ENCODE peak calls at places on chromosomes 7 and 10, in seven cellular contexts. V is left ventricle myocardium inferior, B is astrocyte of the spinal cord, Y is lung, C is AG04450, A is upper lobe of left lung, H is ovary. U is an unnamed sample.

GRCh38 chr7:134690614-134691504 is 44.2 kb downstream of the BPGM start:
- DNase-seq in V (no peak), B (peak; percentile 59), Y (no peak), C (no peak), A (no peak), H (no peak), U (no peak)

GRCh38 chr10:126250045-126250444 is 138.2 kb downstream of the ADAM12 start:
- DNase-seq in V (no peak), B (no peak), Y (no peak), C (no peak), A (no peak), H (no peak), U (no peak)

GRCh38 chr10:18261660-18262292 is 121.6 kb downstream of the CACNB2 start:
- DNase-seq in V (no peak), B (no peak), Y (no peak), C (no peak), A (no peak), H (no peak), U (no peak)

GRCh38 chr7:28378574-28379149 is 33.7 kb upstream of the CREB5 start:
- DNase-seq in V (no peak), B (no peak), Y (no peak), C (no peak), A (no peak), H (no peak), U (no peak)

GRCh38 chr10:76649723-76650127 is 987.9 kb downstream of the KCNMA1 start:
- DNase-seq in V (no peak), B (peak; percentile 77), Y (no peak), C (peak; percentile 39), A (no peak), H (no peak), U (no peak)

GRCh38 chr7:1249731-1250130 is 17.1 kb downstream of the UNCX start:
- DNase-seq in V (no peak), B (no peak), Y (no peak), C (no peak), A (peak; percentile 46), H (no peak), U (no peak)

GRCh38 chr10:103736763-103737162 is 118.6 kb downstream of the SH3PXD2A start:
- DNase-seq in V (no peak), B (no peak), Y (no peak), C (no peak), A (no peak), H (no peak), U (no peak)

GRCh38 chr7:134473861-134474291 is 15.0 kb upstream of the AKR1B1 start:
- DNase-seq in V (no peak), B (no peak), Y (no peak), C (no peak), A (no peak), H (no peak), U (no peak)

GRCh38 chr10:125123363-125124113 is 36.8 kb downstream of the CTBP2 start:
- DNase-seq in V (peak; percentile 89), B (peak; percentile 95), Y (peak; percentile 58), C (no peak), A (no peak), H (peak; percentile 78), U (peak; percentile 93)

GRCh38 chr10:4766449-4766848 is 59.6 kb upstream of the AKR1E2 start:
- DNase-seq in V (no peak), B (no peak), Y (no peak), C (no peak), A (no peak), H (no peak), U (no peak)

DNA sequence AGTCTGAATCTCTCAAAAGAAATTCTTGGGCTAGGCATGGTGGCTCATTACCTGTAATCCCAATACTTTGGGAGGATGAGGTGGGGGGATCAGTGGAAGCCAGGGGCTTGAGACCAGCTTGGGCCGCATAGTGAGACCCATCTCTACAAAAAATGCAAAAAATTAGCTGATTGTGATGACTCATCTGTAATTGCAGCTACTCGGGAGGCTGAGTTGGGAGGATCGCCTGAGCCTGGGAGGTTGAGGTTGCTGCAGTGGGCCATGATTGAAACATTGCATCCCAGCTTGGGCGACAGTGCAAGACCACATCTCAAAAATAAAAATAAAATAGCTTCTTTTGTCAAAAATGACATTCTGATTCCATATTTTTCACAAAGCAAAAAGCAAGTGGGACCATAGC is 644.8 kb upstream of the FOXK1 start:
- DNase-seq in V (no peak), B (no peak), Y (peak; percentile 14), C (no peak), A (no peak), H (no peak), U (no peak)
- TF ChIP-seq CTCF in V (no peak), B (no peak), Y (no peak), C (no peak), A (no peak), H (no peak), U (no peak)

GRCh38 chr10:93464826-93465388 is 17.2 kb downstream of the MYOF start:
- DNase-seq in V (no peak), B (no peak), Y (no peak), C (no peak), A (no peak), H (no peak), U (no peak)

GRCh38 chr10:93469454-93469853 is 12.7 kb downstream of the MYOF start:
- DNase-seq in V (peak; percentile 21), B (no peak), Y (no peak), C (no peak), A (no peak), H (no peak), U (no peak)

GRCh38 chr10:93465806-93466675 is 16.1 kb downstream of the MYOF start:
- DNase-seq in V (peak; percentile 75), B (peak; percentile 93), Y (peak; percentile 85), C (no peak), A (peak; percentile 43), H (peak; percentile 26), U (peak; percentile 96)

GRCh38 chr10:93471110-93471651 is 11.0 kb downstream of the MYOF start:
- DNase-seq in V (no peak), B (peak; percentile 99), Y (no peak), C (peak; percentile 88), A (no peak), H (no peak), U (no peak)

GRCh38 chr10:93468532-93469213 is 13.5 kb downstream of the MYOF start:
- DNase-seq in V (no peak), B (peak; percentile 94), Y (no peak), C (peak; percentile 79), A (no peak), H (no peak), U (no peak)
- TF ChIP-seq CTCF in V (no peak), B (peak; percentile 12), Y (no peak), C (peak; percentile 30), A (no peak), H (no peak), U (no peak)

DNA sequence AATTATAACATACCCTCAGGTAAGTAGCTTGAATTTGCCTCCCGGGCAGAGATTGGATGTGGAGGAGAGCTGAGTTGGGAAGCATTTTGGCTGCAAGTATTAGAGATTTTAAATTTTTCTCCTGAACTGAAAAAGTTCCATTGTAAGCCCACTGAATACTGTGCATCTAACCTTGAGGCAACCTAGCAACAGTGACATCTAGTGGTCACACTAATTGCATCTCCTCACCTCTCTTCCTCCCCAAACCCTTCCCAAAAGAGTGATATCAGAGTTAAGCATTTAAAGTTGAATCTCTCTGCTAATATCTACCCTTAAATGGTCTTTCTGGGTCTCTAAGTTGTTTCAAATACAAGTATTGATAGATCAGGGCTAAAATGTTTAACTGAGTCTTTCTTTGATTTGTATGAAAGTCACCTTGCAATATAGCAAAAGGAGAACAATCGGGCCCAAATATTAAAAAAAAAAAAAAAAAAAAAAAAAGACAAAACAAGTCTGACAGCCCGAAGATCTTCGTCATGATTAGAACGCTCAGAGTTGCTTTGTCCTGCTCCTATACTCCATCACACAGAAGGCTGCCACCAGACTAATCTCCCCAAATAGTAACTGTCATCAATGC is 40.4 kb upstream of the DLX5 start:
- DNase-seq in V (no peak), B (peak; percentile 48), Y (no peak), C (peak; percentile 11), A (no peak), H (no peak), U (no peak)
- TF ChIP-seq CTCF in V (peak; percentile 80), B (peak; percentile 70), Y (peak; percentile 31), C (peak; percentile 80), A (peak; percentile 54), H (no peak), U (peak; percentile 82)

DNA sequence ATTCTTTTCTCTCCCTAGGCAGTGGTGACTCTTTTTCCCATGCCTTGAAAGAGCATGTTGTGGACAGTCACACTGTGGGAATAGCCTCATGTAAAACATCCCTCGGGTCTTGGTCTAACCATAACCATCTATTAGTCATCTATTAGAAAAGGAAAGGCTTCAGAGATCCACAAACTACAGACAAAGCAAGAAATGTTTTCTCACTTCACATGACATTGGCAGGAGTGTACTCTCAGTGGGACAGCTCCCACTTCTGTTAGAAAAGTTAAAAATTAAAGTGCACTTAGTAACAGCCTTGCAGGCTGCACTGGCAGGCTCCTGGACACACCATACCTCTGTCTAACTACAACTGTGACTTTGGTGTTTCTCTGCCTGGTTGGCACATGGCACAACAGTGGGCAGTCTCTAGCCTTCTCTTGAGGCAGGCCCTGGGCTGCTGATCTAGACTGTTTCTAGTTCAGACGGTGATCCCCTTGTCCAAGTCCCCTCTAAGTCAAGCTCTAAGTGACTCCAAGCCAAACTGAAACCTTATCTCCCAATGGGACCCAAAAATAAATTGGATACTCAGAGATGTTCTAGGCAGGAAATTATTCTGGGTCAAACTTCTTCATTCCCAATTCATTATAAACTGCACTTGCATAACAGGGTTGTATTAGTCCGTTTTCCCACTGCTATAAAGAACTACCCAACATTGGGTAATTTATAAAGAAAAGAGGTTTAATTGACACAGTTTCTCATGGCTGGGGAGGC is 57.9 kb upstream of the ITGB1 start:
- DNase-seq in V (no peak), B (peak; percentile 88), Y (no peak), C (no peak), A (no peak), H (no peak), U (no peak)
- TF ChIP-seq CTCF in V (no peak), B (no peak), Y (no peak), C (no peak), A (no peak), H (no peak), U (no peak)

GRCh38 chr7:120028636-120029035 is 244.3 kb upstream of the KCND2 start:
- DNase-seq in V (no peak), B (no peak), Y (no peak), C (peak; percentile 49), A (no peak), H (no peak), U (no peak)
- TF ChIP-seq CTCF in V (no peak), B (no peak), Y (no peak), C (no peak), A (no peak), H (no peak), U (no peak)

DNA sequence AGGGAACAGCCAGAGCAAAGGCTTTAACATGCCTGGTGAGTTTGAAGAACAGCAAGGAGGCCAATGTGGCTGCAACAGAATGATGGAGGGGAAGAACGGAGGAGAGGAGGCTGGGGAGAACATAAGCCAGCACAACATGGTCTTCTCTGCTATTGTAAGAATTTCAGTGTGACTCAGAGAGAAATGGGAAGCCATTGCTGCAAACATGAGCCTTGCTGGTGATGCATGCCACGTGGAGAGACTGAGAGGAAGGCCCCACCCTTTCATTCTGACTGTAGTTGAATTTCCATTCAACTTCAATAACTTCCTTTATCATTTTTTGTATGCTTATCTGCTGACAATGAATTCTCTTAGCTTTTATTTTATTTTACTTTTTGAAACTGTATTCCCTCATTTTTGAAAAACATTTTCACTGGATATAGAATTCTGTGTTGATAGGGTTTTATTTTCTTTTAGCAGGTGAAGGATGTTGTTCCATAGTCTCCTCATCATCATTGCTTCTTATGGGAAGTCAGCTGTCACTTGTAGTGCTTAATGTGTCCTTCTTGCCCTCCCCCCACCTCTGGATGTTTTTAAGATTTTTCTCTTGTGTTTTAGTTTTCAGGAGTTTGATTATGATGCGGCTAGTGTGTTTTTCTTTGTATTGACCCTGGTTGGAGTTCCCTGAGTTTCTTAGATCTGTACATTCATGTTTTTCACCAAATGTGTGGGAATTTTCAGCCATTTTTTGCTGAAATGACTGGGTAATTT is 46.4 kb upstream of the LEP start:
- DNase-seq in V (no peak), B (no peak), Y (no peak), C (no peak), A (no peak), H (no peak), U (no peak)
- TF ChIP-seq CTCF in V (no peak), B (no peak), Y (no peak), C (no peak), A (no peak), H (no peak), U (no peak)